ENCODE peak calls at places on chromosomes 7 and 10, in eight cellular contexts. F is activated CD8-positive, alpha-beta T cell treated with anti-CD3 and anti-CD28 coated beads for 36 hours; X is substantia nigra; U is stimulated activated CD4-positive, alpha-beta T cell treated with anti-CD3 and anti-CD28 coated beads, Interleukin-2, amount 100 ng/mL, for 24 hours; L is WTC11; I is neural crest cell; P is coronary artery; R is prostate gland. K is an unnamed sample.

GRCh38 chr7:113078321-113078720 is 8.3 kb downstream of the GPR85 start:
- DNase-seq in U (no peak), P (no peak), X (no peak), I (no peak), F (no peak), L (no peak), R (no peak), K (no peak)

GRCh38 chr10:63503395-63503794 is 17.8 kb upstream of the REEP3 start:
- DNase-seq in P (no peak), U (no peak), I (no peak), X (no peak), R (no peak), F (no peak), L (no peak), K (no peak)

GRCh38 chr10:47350671-47351640 is 2.8 kb downstream of the RBP3 start:
- DNase-seq in L (no peak), U (no peak), X (no peak), P (no peak), R (no peak), F (no peak), I (no peak), K (no peak)

GRCh38 chr10:113045155-113046055 is 95.4 kb downstream of the TCF7L2 start:
- DNase-seq in U (no peak), F (no peak), L (no peak), P (no peak), R (no peak), X (no peak), I (no peak), K (no peak)

GRCh38 chr10:51892313-51892712 is 192.9 kb upstream of the CSTF2T start:
- DNase-seq in R (no peak), U (no peak), X (no peak), F (no peak), I (no peak), L (no peak), P (no peak), K (no peak)

GRCh38 chr10:121865554-121865953 is 62.3 kb downstream of the ATE1 start:
- DNase-seq in U (no peak), P (no peak), X (no peak), R (no peak), L (no peak), I (no peak), F (no peak), K (no peak)

GRCh38 chr10:28263136-28263857 is 39.6 kb downstream of the MPP7 start:
- DNase-seq in F (no peak), L (no peak), P (no peak), R (peak), I (no peak), X (no peak), U (no peak), K (no peak)

GRCh38 chr7:15561840-15562239 is at the start of gene AGMO:
- DNase-seq in P (peak), R (no peak), X (peak), F (no peak), L (no peak), I (no peak), U (no peak), K (no peak)

GRCh38 chr10:46541735-46542566 is 14.5 kb downstream of the GPRIN2 start:
- DNase-seq in R (no peak), X (no peak), F (peak), I (no peak), U (no peak), L (peak), P (no peak), K (no peak)

GRCh38 chr10:80541144-80541750 is 3.5 kb downstream of the SH2D4B start:
- DNase-seq in R (no peak), F (no peak), X (no peak), L (no peak), P (no peak), I (no peak), U (no peak), K (no peak)

GRCh38 chr10:6269953-6270867 is 67.5 kb downstream of the PFKFB3 start:
- DNase-seq in R (no peak), L (no peak), P (no peak), F (peak), X (no peak), U (peak), I (no peak), K (no peak)

GRCh38 chr7:44197487-44197886 is 3.3 kb upstream of the YKT6 start:
- DNase-seq in P (no peak), U (no peak), X (no peak), I (no peak), R (no peak), F (no peak), L (no peak), K (no peak)

GRCh38 chr7:45588466-45588865 is 14.3 kb downstream of the ADCY1 start:
- DNase-seq in F (no peak), U (no peak), L (no peak), X (no peak), P (no peak), I (no peak), R (no peak), K (no peak)

GRCh38 chr10:91034494-91035157 is 113.7 kb upstream of the ANKRD1 start:
- DNase-seq in I (no peak), R (peak), X (peak), F (no peak), P (peak), U (no peak), L (no peak), K (no peak)

GRCh38 chr7:81616951-81617350 is 152.9 kb downstream of the HGF start:
- DNase-seq in F (no peak), L (no peak), X (no peak), R (no peak), P (no peak), U (no peak), I (no peak), K (no peak)